ENCODE peak calls at places on chromosome 10, in five cellular contexts. A is tibial artery, G is body of pancreas, R is heart left ventricle, P is MM.1S. O is an unnamed sample. For H3K36me3 and H3K4me1, the result is how much of the 10 kb centered on the place peaks cover.

GRCh38 chr10:71260622-71261325 is 48.4 kb downstream of the UNC5B start:
- DNase-seq in A (no peak), G (no peak), R (no peak), P (no peak), O (peak)

GRCh38 chr10:128211953-128212727 is 85.9 kb upstream of the MKI67 start:
- DNase-seq in A (peak), G (peak), R (peak), P (peak), O (peak)

GRCh38 chr10:71995880-71996597 is 31.8 kb downstream of the CHST3 start:
- DNase-seq in A (no peak), G (no peak), R (no peak), P (no peak), O (peak)

GRCh38 chr10:35451103-35452016 is 115.1 kb downstream of the CCNY start:
- DNase-seq in A (no peak), G (no peak), R (peak), P (no peak), O (no peak)

GRCh38 chr10:83127942-83128575 is 1011.2 kb upstream of the GHITM start:
- DNase-seq in A (no peak), G (no peak), R (no peak), P (no peak), O (no peak)

GRCh38 chr10:43259981-43260761 is 6.7 kb downstream of the RASGEF1A start:
- DNase-seq in A (no peak), G (peak), R (peak), P (peak), O (no peak)

GRCh38 chr10:129951251-129951808 is 12.7 kb downstream of the EBF3 start:
- DNase-seq in A (no peak), G (no peak), R (no peak), P (no peak), O (peak)

GRCh38 chr10:51169111-51169510 is 94.8 kb downstream of the PRKG1 start:
- DNase-seq in A (no peak), G (no peak), R (no peak), P (no peak), O (no peak)

GRCh38 chr10:104966563-104967280 is 325.6 kb downstream of the SORCS3 start:
- DNase-seq in A (no peak), G (no peak), R (no peak), P (no peak), O (no peak)

GRCh38 chr10:130809761-130810515 is 501.6 kb downstream of the TCERG1L start:
- DNase-seq in A (no peak), G (no peak), R (no peak), P (no peak), O (no peak)

DNA sequence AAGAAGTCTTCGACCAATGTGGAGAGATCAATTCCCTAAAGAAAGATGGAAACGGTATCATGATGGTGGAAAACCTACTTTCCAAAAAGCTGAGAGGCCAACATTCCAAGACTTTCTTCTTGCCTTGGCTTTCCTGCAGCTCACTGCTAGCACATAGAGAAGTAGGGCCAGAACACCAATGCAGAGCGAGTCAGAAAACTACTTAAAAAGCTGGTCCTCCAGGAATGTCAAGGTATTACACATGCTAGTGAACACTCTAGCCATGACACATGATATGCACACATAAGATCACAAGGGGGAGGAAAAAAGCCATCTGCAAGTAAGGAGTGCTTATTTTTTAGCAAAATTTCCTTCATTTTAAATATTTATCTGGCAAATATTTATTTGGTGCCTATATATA is 22.7 kb downstream of the GPAM start:
- DNase-seq in A (no peak), G (no peak), R (no peak), P (no peak), O (no peak)
- H3K36me3 ChIP-seq in A (half or more), G (under half), R (half or more), P (under half), O (half or more)

GRCh38 chr10:92604841-92605240 is 11.9 kb downstream of the KIF11 start:
- DNase-seq in A (no peak), G (no peak), R (no peak), P (no peak), O (no peak)
- H3K4me3 ChIP-seq in A (no peak), G (no peak), R (no peak), P (no peak), O (no peak)

GRCh38 chr10:132519382-132520146 is 18.0 kb upstream of the INPP5A start:
- DNase-seq in A (peak), G (peak), R (peak), P (no peak), O (no peak)
- H3K4me1 ChIP-seq in A (half or more), G (half or more), R (half or more), P (under half), O (half or more)

GRCh38 chr10:12113627-12114026 is 15.8 kb upstream of the SEC61A2 start:
- DNase-seq in A (no peak), G (no peak), R (no peak), P (no peak), O (no peak)
- H3K36me3 ChIP-seq in A (half or more), G (under half), R (half or more), P (under half), O (under half)

GRCh38 chr10:45580371-45580770 is 92.2 kb downstream of the ZFAND4 start:
- DNase-seq in A (no peak), G (no peak), R (no peak), P (peak), O (no peak)
- H3K4me3 ChIP-seq in A (no peak), G (no peak), R (peak), P (peak), O (no peak)

DNA sequence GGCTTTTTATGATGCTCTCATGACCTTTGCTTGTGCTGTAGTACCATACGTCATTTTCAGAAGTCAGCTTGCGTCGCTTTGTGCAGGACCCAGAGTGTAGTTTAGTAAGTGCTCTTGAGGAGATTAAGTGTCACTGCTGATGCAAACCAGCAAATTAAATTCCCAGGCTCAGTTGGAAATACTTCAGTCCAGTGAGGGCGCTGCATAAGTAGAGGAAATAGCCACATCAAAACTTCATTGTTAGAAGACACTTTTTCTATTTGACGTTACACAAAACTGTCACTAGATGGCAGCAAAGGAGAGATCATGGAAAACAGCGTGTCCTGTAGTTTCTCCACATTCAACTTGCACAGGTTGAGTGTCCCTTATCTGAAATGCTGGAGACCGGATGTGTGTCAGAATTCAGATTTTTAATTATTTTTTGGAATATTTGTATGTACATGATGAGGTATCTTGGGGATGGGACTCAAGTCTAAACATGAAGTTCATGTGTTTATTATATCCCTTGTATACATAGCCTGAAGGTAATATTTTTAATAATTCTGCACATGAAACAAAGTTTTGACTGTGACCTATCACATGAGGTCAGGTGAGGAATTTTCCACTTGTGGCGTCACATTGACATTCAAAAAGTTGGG is 7.9 kb downstream of the ZNF22 start:
- DNase-seq in A (no peak), G (peak), R (no peak), P (peak), O (peak)
- H3K4me1 ChIP-seq in A (under half), G (under half), R (under half), P (under half), O (under half)

O was measured in cardiac muscle cell.